ENCODE peak calls at places on chromosomes 6 and 20, in eight cellular contexts. One of them, this sample, is unnamed.

GRCh38 chr6:151747890-151748289 is 59.6 kb upstream of the ESR1 start:
- DNase-seq in mesendoderm: no peak
- DNase-seq in upper lobe of right lung: no peak
- DNase-seq in trophoblast cell: no peak
- DNase-seq in CD8-positive, alpha-beta memory T cell: no peak
- DNase-seq in AG04450: no peak
- DNase-seq in GM23248: peak; percentile 37
- DNase-seq in kidney: no peak
- DNase-seq in this sample: no peak

GRCh38 chr6:35191899-35192298 is 21.9 kb upstream of the SCUBE3 start:
- DNase-seq in CD8-positive, alpha-beta memory T cell: peak; percentile 67
- DNase-seq in kidney: no peak
- DNase-seq in mesendoderm: no peak
- DNase-seq in AG04450: no peak
- DNase-seq in trophoblast cell: no peak
- DNase-seq in upper lobe of right lung: no peak
- DNase-seq in GM23248: no peak
- DNase-seq in this sample: no peak

GRCh38 chr20:52972965-52973819 is 1.0 kb downstream of the TSHZ2 start:
- DNase-seq in trophoblast cell: no peak
- DNase-seq in upper lobe of right lung: no peak
- DNase-seq in GM23248: peak; percentile 56
- DNase-seq in AG04450: no peak
- DNase-seq in mesendoderm: peak; percentile 37
- DNase-seq in CD8-positive, alpha-beta memory T cell: no peak
- DNase-seq in kidney: peak; percentile 71
- DNase-seq in this sample: no peak

GRCh38 chr6:168908887-168909286 is 344.8 kb downstream of the THBS2 start:
- DNase-seq in AG04450: peak; percentile 27
- DNase-seq in trophoblast cell: peak; percentile 17
- DNase-seq in CD8-positive, alpha-beta memory T cell: no peak
- DNase-seq in kidney: no peak
- DNase-seq in upper lobe of right lung: no peak
- DNase-seq in mesendoderm: no peak
- DNase-seq in GM23248: peak; percentile 94
- DNase-seq in this sample: no peak

GRCh38 chr6:51472745-51473483 is 614.5 kb downstream of the PKHD1 start:
- DNase-seq in kidney: no peak
- DNase-seq in CD8-positive, alpha-beta memory T cell: no peak
- DNase-seq in AG04450: no peak
- DNase-seq in GM23248: no peak
- DNase-seq in mesendoderm: peak; percentile 88
- DNase-seq in upper lobe of right lung: no peak
- DNase-seq in trophoblast cell: peak; percentile 72
- DNase-seq in this sample: no peak

GRCh38 chr6:31588871-31589650 is 3.0 kb downstream of the LST1 start:
- DNase-seq in CD8-positive, alpha-beta memory T cell: no peak
- DNase-seq in mesendoderm: no peak
- DNase-seq in GM23248: peak; percentile 50
- DNase-seq in upper lobe of right lung: peak; percentile 65
- DNase-seq in kidney: no peak
- DNase-seq in trophoblast cell: no peak
- DNase-seq in AG04450: no peak
- DNase-seq in this sample: no peak

GRCh38 chr6:30061766-30062458 is 847 bp downstream of the POLR1H start:
- DNase-seq in mesendoderm: peak; percentile 38
- DNase-seq in upper lobe of right lung: no peak
- DNase-seq in AG04450: no peak
- DNase-seq in CD8-positive, alpha-beta memory T cell: peak; percentile 70
- DNase-seq in kidney: peak; percentile 52
- DNase-seq in trophoblast cell: no peak
- DNase-seq in GM23248: peak; percentile 57
- DNase-seq in this sample: no peak

GRCh38 chr6:47733879-47734558 is 35.6 kb downstream of the ADGRF4 start:
- DNase-seq in trophoblast cell: peak; percentile 10
- DNase-seq in CD8-positive, alpha-beta memory T cell: no peak
- DNase-seq in mesendoderm: peak; percentile 66
- DNase-seq in upper lobe of right lung: no peak
- DNase-seq in GM23248: peak; percentile 4
- DNase-seq in kidney: no peak
- DNase-seq in AG04450: no peak
- DNase-seq in this sample: no peak

GRCh38 chr6:74368746-74369145 is 672.7 kb downstream of the CD109 start:
- DNase-seq in CD8-positive, alpha-beta memory T cell: no peak
- DNase-seq in AG04450: peak; percentile 23
- DNase-seq in trophoblast cell: peak; percentile 15
- DNase-seq in upper lobe of right lung: no peak
- DNase-seq in kidney: no peak
- DNase-seq in GM23248: peak; percentile 46
- DNase-seq in mesendoderm: no peak
- DNase-seq in this sample: peak; percentile 71

GRCh38 chr6:27651371-27651732 is 178.4 kb upstream of the ZNF184 start:
- DNase-seq in kidney: no peak
- DNase-seq in GM23248: no peak
- DNase-seq in CD8-positive, alpha-beta memory T cell: no peak
- DNase-seq in mesendoderm: peak; percentile 85
- DNase-seq in upper lobe of right lung: no peak
- DNase-seq in trophoblast cell: no peak
- DNase-seq in AG04450: no peak
- DNase-seq in this sample: no peak
- H3K27ac ChIP-seq in kidney: no peak overlapping the region
- H3K27ac ChIP-seq in GM23248: no peak overlapping the region
- H3K27ac ChIP-seq in CD8-positive, alpha-beta memory T cell: no peak overlapping the region
- H3K27ac ChIP-seq in mesendoderm: no peak overlapping the region
- H3K27ac ChIP-seq in upper lobe of right lung: no peak overlapping the region
- H3K27ac ChIP-seq in trophoblast cell: no peak overlapping the region
- H3K27ac ChIP-seq in AG04450: no peak overlapping the region
- H3K27ac ChIP-seq in this sample: no peak overlapping the region

GRCh38 chr6:53524455-53524815 is 20.5 kb downstream of the GCLC start:
- DNase-seq in mesendoderm: peak; percentile 69
- DNase-seq in CD8-positive, alpha-beta memory T cell: no peak
- DNase-seq in GM23248: peak; percentile 69
- DNase-seq in trophoblast cell: peak; percentile 33
- DNase-seq in AG04450: no peak
- DNase-seq in upper lobe of right lung: no peak
- DNase-seq in kidney: no peak
- DNase-seq in this sample: no peak
- H3K27ac ChIP-seq in mesendoderm: no peak overlapping the region
- H3K27ac ChIP-seq in CD8-positive, alpha-beta memory T cell: no peak overlapping the region
- H3K27ac ChIP-seq in GM23248: peak overlapping the region; percentile 22
- H3K27ac ChIP-seq in trophoblast cell: no peak overlapping the region
- H3K27ac ChIP-seq in AG04450: no peak overlapping the region
- H3K27ac ChIP-seq in upper lobe of right lung: no peak overlapping the region
- H3K27ac ChIP-seq in kidney: no peak overlapping the region
- H3K27ac ChIP-seq in this sample: peak overlapping the region; percentile 39

GRCh38 chr6:138011413-138011812 is 95.8 kb downstream of the PERP start:
- DNase-seq in AG04450: no peak
- DNase-seq in mesendoderm: no peak
- DNase-seq in CD8-positive, alpha-beta memory T cell: no peak
- DNase-seq in upper lobe of right lung: no peak
- DNase-seq in GM23248: no peak
- DNase-seq in trophoblast cell: no peak
- DNase-seq in kidney: no peak
- DNase-seq in this sample: no peak

GRCh38 chr6:138017156-138017757 is 90.0 kb downstream of the PERP start:
- DNase-seq in kidney: no peak
- DNase-seq in mesendoderm: no peak
- DNase-seq in GM23248: no peak
- DNase-seq in CD8-positive, alpha-beta memory T cell: no peak
- DNase-seq in AG04450: no peak
- DNase-seq in trophoblast cell: no peak
- DNase-seq in upper lobe of right lung: no peak
- DNase-seq in this sample: no peak

GRCh38 chr6:138013949-138014348 is 93.3 kb downstream of the PERP start:
- DNase-seq in trophoblast cell: no peak
- DNase-seq in GM23248: no peak
- DNase-seq in AG04450: no peak
- DNase-seq in mesendoderm: no peak
- DNase-seq in upper lobe of right lung: no peak
- DNase-seq in kidney: no peak
- DNase-seq in CD8-positive, alpha-beta memory T cell: no peak
- DNase-seq in this sample: no peak

GRCh38 chr6:138008791-138009190 is 98.4 kb downstream of the PERP start:
- DNase-seq in upper lobe of right lung: no peak
- DNase-seq in GM23248: no peak
- DNase-seq in kidney: no peak
- DNase-seq in CD8-positive, alpha-beta memory T cell: no peak
- DNase-seq in mesendoderm: peak; percentile 75
- DNase-seq in AG04450: no peak
- DNase-seq in trophoblast cell: no peak
- DNase-seq in this sample: no peak

GRCh38 chr6:138012682-138013081 is 94.5 kb downstream of the PERP start:
- DNase-seq in upper lobe of right lung: no peak
- DNase-seq in GM23248: no peak
- DNase-seq in AG04450: no peak
- DNase-seq in kidney: no peak
- DNase-seq in mesendoderm: no peak
- DNase-seq in CD8-positive, alpha-beta memory T cell: no peak
- DNase-seq in trophoblast cell: no peak
- DNase-seq in this sample: no peak
- H3K27ac ChIP-seq in upper lobe of right lung: no peak overlapping the region
- H3K27ac ChIP-seq in GM23248: no peak overlapping the region
- H3K27ac ChIP-seq in AG04450: no peak overlapping the region
- H3K27ac ChIP-seq in kidney: no peak overlapping the region
- H3K27ac ChIP-seq in mesendoderm: no peak overlapping the region
- H3K27ac ChIP-seq in CD8-positive, alpha-beta memory T cell: no peak overlapping the region
- H3K27ac ChIP-seq in trophoblast cell: no peak overlapping the region
- H3K27ac ChIP-seq in this sample: no peak overlapping the region

GRCh38 chr20:39853050-39853449 is 836.0 kb downstream of the MAFB start:
- DNase-seq in upper lobe of right lung: no peak
- DNase-seq in kidney: no peak
- DNase-seq in mesendoderm: peak; percentile 51
- DNase-seq in GM23248: no peak
- DNase-seq in CD8-positive, alpha-beta memory T cell: no peak
- DNase-seq in AG04450: no peak
- DNase-seq in trophoblast cell: no peak
- DNase-seq in this sample: no peak

GRCh38 chr20:39851459-39851858 is 837.6 kb downstream of the MAFB start:
- DNase-seq in trophoblast cell: peak; percentile 56
- DNase-seq in upper lobe of right lung: no peak
- DNase-seq in mesendoderm: no peak
- DNase-seq in GM23248: peak; percentile 90
- DNase-seq in kidney: no peak
- DNase-seq in AG04450: peak; percentile 38
- DNase-seq in CD8-positive, alpha-beta memory T cell: no peak
- DNase-seq in this sample: no peak

GRCh38 chr20:39855799-39856198 is 833.2 kb downstream of the MAFB start:
- DNase-seq in upper lobe of right lung: no peak
- DNase-seq in GM23248: peak; percentile 48
- DNase-seq in mesendoderm: no peak
- DNase-seq in trophoblast cell: no peak
- DNase-seq in CD8-positive, alpha-beta memory T cell: no peak
- DNase-seq in AG04450: no peak
- DNase-seq in kidney: no peak
- DNase-seq in this sample: no peak

GRCh38 chr20:39855056-39855455 is 834.0 kb downstream of the MAFB start:
- DNase-seq in AG04450: no peak
- DNase-seq in trophoblast cell: no peak
- DNase-seq in kidney: no peak
- DNase-seq in upper lobe of right lung: no peak
- DNase-seq in CD8-positive, alpha-beta memory T cell: no peak
- DNase-seq in GM23248: peak; percentile 61
- DNase-seq in mesendoderm: no peak
- DNase-seq in this sample: no peak

DNA sequence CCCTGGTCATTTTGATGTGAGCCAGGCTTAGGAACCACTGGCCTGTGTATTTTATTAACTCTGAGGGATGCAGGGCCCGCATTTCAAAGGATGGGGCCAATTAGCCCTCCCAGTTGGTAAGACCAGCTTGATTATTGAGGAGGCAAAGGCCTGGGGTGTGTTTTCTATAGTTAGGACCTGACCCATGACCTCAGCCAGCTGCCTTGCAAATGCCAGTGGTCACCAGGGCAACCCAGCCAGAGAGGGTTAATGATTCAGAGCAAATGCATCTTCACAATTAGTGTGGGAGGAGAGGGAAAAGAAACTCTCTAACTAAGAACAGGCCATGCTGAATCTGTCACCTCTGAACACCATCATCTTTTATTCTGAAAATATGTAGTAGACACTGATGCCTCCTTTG is 835.4 kb downstream of the MAFB start:
- DNase-seq in GM23248: peak; percentile 93
- DNase-seq in AG04450: peak; percentile 58
- DNase-seq in CD8-positive, alpha-beta memory T cell: no peak
- DNase-seq in kidney: no peak
- DNase-seq in mesendoderm: peak; percentile 79
- DNase-seq in upper lobe of right lung: no peak
- DNase-seq in trophoblast cell: peak; percentile 32
- DNase-seq in this sample: no peak
- H3K27ac ChIP-seq in GM23248: peak overlapping the region; percentile 78
- H3K27ac ChIP-seq in AG04450: no peak overlapping the region
- H3K27ac ChIP-seq in CD8-positive, alpha-beta memory T cell: no peak overlapping the region
- H3K27ac ChIP-seq in kidney: no peak overlapping the region
- H3K27ac ChIP-seq in mesendoderm: no peak overlapping the region
- H3K27ac ChIP-seq in upper lobe of right lung: no peak overlapping the region
- H3K27ac ChIP-seq in trophoblast cell: no peak overlapping the region
- H3K27ac ChIP-seq in this sample: no peak overlapping the region

GRCh38 chr6:15309611-15310283 is 63.9 kb downstream of the JARID2 start:
- DNase-seq in CD8-positive, alpha-beta memory T cell: no peak
- DNase-seq in mesendoderm: peak; percentile 74
- DNase-seq in upper lobe of right lung: no peak
- DNase-seq in kidney: no peak
- DNase-seq in trophoblast cell: no peak
- DNase-seq in AG04450: no peak
- DNase-seq in GM23248: no peak
- DNase-seq in this sample: no peak
- H3K27ac ChIP-seq in CD8-positive, alpha-beta memory T cell: no peak overlapping the region
- H3K27ac ChIP-seq in mesendoderm: no peak overlapping the region
- H3K27ac ChIP-seq in upper lobe of right lung: no peak overlapping the region
- H3K27ac ChIP-seq in kidney: no peak overlapping the region
- H3K27ac ChIP-seq in trophoblast cell: no peak overlapping the region
- H3K27ac ChIP-seq in AG04450: no peak overlapping the region
- H3K27ac ChIP-seq in GM23248: peak overlapping the region; percentile 16
- H3K27ac ChIP-seq in this sample: no peak overlapping the region

DNA sequence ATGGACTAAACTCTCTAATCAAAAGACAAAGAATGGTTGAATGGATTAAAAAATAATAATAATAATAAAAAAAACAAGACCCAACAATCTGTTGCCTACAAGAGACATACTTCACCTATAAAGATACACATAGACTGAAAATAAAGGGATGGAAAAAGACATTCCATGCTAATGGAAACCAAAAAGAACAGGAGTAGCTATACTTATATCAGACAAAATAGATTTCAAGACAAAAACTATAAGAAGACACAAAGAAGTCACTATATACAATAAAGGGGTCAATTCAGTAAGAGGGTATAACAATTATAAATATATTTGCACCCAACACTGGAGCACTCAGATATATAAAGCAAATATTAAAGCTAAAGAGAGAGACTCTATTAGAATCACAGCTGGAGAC is 106.7 kb downstream of the BTBD9 start:
- DNase-seq in AG04450: no peak
- DNase-seq in kidney: no peak
- DNase-seq in mesendoderm: no peak
- DNase-seq in upper lobe of right lung: no peak
- DNase-seq in trophoblast cell: no peak
- DNase-seq in CD8-positive, alpha-beta memory T cell: no peak
- DNase-seq in GM23248: no peak
- DNase-seq in this sample: no peak
- H3K27ac ChIP-seq in AG04450: no peak overlapping the region
- H3K27ac ChIP-seq in kidney: no peak overlapping the region
- H3K27ac ChIP-seq in mesendoderm: no peak overlapping the region
- H3K27ac ChIP-seq in upper lobe of right lung: no peak overlapping the region
- H3K27ac ChIP-seq in trophoblast cell: no peak overlapping the region
- H3K27ac ChIP-seq in CD8-positive, alpha-beta memory T cell: no peak overlapping the region
- H3K27ac ChIP-seq in GM23248: no peak overlapping the region
- H3K27ac ChIP-seq in this sample: no peak overlapping the region

This sample was measured in SJSA1.